ENCODE peak calls at places on chromosome 9, in seven cellular contexts. One of them, this sample, is unnamed.

GRCh38 chr9:113504725-113505590 is 41.4 kb downstream of the RGS3 start:
- DNase-seq in upper lobe of right lung: no peak
- DNase-seq in naive thymus-derived CD4-positive, alpha-beta T cell: no peak
- DNase-seq in stomach: no peak
- DNase-seq in left ventricle myocardium inferior: no peak
- DNase-seq in pancreas: no peak
- DNase-seq in psoas muscle: no peak
- DNase-seq in this sample: no peak

GRCh38 chr9:8365029-8365428 is 565.5 kb upstream of the DMAC1 start:
- DNase-seq in upper lobe of right lung: no peak
- DNase-seq in naive thymus-derived CD4-positive, alpha-beta T cell: no peak
- DNase-seq in stomach: no peak
- DNase-seq in left ventricle myocardium inferior: no peak
- DNase-seq in pancreas: no peak
- DNase-seq in psoas muscle: no peak
- DNase-seq in this sample: no peak

GRCh38 chr9:21251162-21251561 is 11.4 kb upstream of the IFNA14 start:
- DNase-seq in upper lobe of right lung: no peak
- DNase-seq in naive thymus-derived CD4-positive, alpha-beta T cell: no peak
- DNase-seq in stomach: no peak
- DNase-seq in left ventricle myocardium inferior: no peak
- DNase-seq in pancreas: no peak
- DNase-seq in psoas muscle: no peak
- DNase-seq in this sample: no peak

GRCh38 chr9:14111670-14112069 is 202.3 kb downstream of the NFIB start:
- DNase-seq in upper lobe of right lung: no peak
- DNase-seq in naive thymus-derived CD4-positive, alpha-beta T cell: no peak
- DNase-seq in stomach: no peak
- DNase-seq in left ventricle myocardium inferior: no peak
- DNase-seq in pancreas: no peak
- DNase-seq in psoas muscle: no peak
- DNase-seq in this sample: no peak

GRCh38 chr9:103168254-103168653 is 173.1 kb downstream of the CYLC2 start:
- DNase-seq in upper lobe of right lung: no peak
- DNase-seq in naive thymus-derived CD4-positive, alpha-beta T cell: no peak
- DNase-seq in stomach: no peak
- DNase-seq in left ventricle myocardium inferior: no peak
- DNase-seq in pancreas: no peak
- DNase-seq in psoas muscle: no peak
- DNase-seq in this sample: no peak

GRCh38 chr9:86239053-86239770 is 20.2 kb downstream of the C9orf153 start:
- DNase-seq in upper lobe of right lung: no peak
- DNase-seq in naive thymus-derived CD4-positive, alpha-beta T cell: no peak
- DNase-seq in stomach: no peak
- DNase-seq in left ventricle myocardium inferior: no peak
- DNase-seq in pancreas: no peak
- DNase-seq in psoas muscle: no peak
- DNase-seq in this sample: no peak

GRCh38 chr9:137965177-137965795 is 87.7 kb downstream of the CACNA1B start:
- DNase-seq in upper lobe of right lung: peak; percentile 48
- DNase-seq in naive thymus-derived CD4-positive, alpha-beta T cell: no peak
- DNase-seq in stomach: peak; percentile 17
- DNase-seq in left ventricle myocardium inferior: no peak
- DNase-seq in pancreas: no peak
- DNase-seq in psoas muscle: no peak
- DNase-seq in this sample: no peak

GRCh38 chr9:108866001-108866420 is 3.9 kb downstream of the ACTL7A start:
- DNase-seq in upper lobe of right lung: no peak
- DNase-seq in naive thymus-derived CD4-positive, alpha-beta T cell: no peak
- DNase-seq in stomach: no peak
- DNase-seq in left ventricle myocardium inferior: no peak
- DNase-seq in pancreas: no peak
- DNase-seq in psoas muscle: no peak
- DNase-seq in this sample: no peak

GRCh38 chr9:78676009-78676408 is 379.1 kb downstream of the PSAT1 start:
- DNase-seq in upper lobe of right lung: no peak
- DNase-seq in naive thymus-derived CD4-positive, alpha-beta T cell: no peak
- DNase-seq in stomach: no peak
- DNase-seq in left ventricle myocardium inferior: no peak
- DNase-seq in pancreas: no peak
- DNase-seq in psoas muscle: no peak
- DNase-seq in this sample: no peak

GRCh38 chr9:33823801-33824200 is 6.8 kb downstream of the UBE2R2 start:
- DNase-seq in upper lobe of right lung: no peak
- DNase-seq in naive thymus-derived CD4-positive, alpha-beta T cell: no peak
- DNase-seq in stomach: no peak
- DNase-seq in left ventricle myocardium inferior: no peak
- DNase-seq in pancreas: no peak
- DNase-seq in psoas muscle: no peak
- DNase-seq in this sample: no peak

GRCh38 chr9:116737137-116737546 is 50.0 kb downstream of the TRIM32 start:
- DNase-seq in upper lobe of right lung: peak; percentile 88
- DNase-seq in naive thymus-derived CD4-positive, alpha-beta T cell: no peak
- DNase-seq in stomach: peak; percentile 86
- DNase-seq in left ventricle myocardium inferior: peak; percentile 73
- DNase-seq in pancreas: peak; percentile 70
- DNase-seq in psoas muscle: peak; percentile 75
- DNase-seq in this sample: peak; percentile 28

GRCh38 chr9:124662561-124662960 is 108.5 kb downstream of the NR6A1 start:
- DNase-seq in upper lobe of right lung: no peak
- DNase-seq in naive thymus-derived CD4-positive, alpha-beta T cell: no peak
- DNase-seq in stomach: no peak
- DNase-seq in left ventricle myocardium inferior: no peak
- DNase-seq in pancreas: no peak
- DNase-seq in psoas muscle: no peak
- DNase-seq in this sample: no peak

GRCh38 chr9:124665391-124666058 is 105.6 kb downstream of the NR6A1 start:
- DNase-seq in upper lobe of right lung: no peak
- DNase-seq in naive thymus-derived CD4-positive, alpha-beta T cell: no peak
- DNase-seq in stomach: no peak
- DNase-seq in left ventricle myocardium inferior: no peak
- DNase-seq in pancreas: no peak
- DNase-seq in psoas muscle: no peak
- DNase-seq in this sample: no peak

GRCh38 chr9:124663046-124663961 is 107.8 kb downstream of the NR6A1 start:
- DNase-seq in upper lobe of right lung: no peak
- DNase-seq in naive thymus-derived CD4-positive, alpha-beta T cell: no peak
- DNase-seq in stomach: no peak
- DNase-seq in left ventricle myocardium inferior: no peak
- DNase-seq in pancreas: no peak
- DNase-seq in psoas muscle: no peak
- DNase-seq in this sample: no peak

GRCh38 chr9:124666642-124667041 is 104.5 kb downstream of the NR6A1 start:
- DNase-seq in upper lobe of right lung: no peak
- DNase-seq in naive thymus-derived CD4-positive, alpha-beta T cell: no peak
- DNase-seq in stomach: no peak
- DNase-seq in left ventricle myocardium inferior: no peak
- DNase-seq in pancreas: no peak
- DNase-seq in psoas muscle: no peak
- DNase-seq in this sample: no peak

DNA sequence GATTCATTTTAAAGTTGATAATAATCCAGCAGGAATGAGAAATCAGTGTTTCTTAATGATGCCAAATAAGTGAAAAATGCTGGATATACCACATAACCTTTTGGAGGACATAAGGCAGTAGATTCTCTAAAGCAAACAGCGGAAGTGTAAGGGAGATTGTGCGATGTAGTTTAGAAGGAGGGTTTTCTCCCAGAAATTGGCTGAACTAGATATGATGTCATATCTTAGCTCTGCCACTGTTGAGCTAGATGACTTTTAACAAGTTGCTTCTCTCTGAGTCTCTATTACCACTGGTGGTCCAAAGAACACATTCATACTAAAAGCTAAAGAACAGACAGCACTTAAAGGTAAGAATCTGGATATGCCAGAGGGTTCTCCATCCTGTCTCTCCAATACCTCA is 107.0 kb downstream of the NR6A1 start:
- DNase-seq in upper lobe of right lung: no peak
- DNase-seq in naive thymus-derived CD4-positive, alpha-beta T cell: no peak
- DNase-seq in stomach: no peak
- DNase-seq in left ventricle myocardium inferior: no peak
- DNase-seq in pancreas: no peak
- DNase-seq in psoas muscle: no peak
- DNase-seq in this sample: no peak
- H3K27ac ChIP-seq in upper lobe of right lung: no peak overlapping the region
- H3K27ac ChIP-seq in naive thymus-derived CD4-positive, alpha-beta T cell: no peak overlapping the region
- H3K27ac ChIP-seq in stomach: no peak overlapping the region
- H3K27ac ChIP-seq in left ventricle myocardium inferior: no peak overlapping the region
- H3K27ac ChIP-seq in pancreas: no peak overlapping the region
- H3K27ac ChIP-seq in psoas muscle: no peak overlapping the region
- H3K27ac ChIP-seq in this sample: no peak overlapping the region

GRCh38 chr9:135101486-135101885 is 14.0 kb downstream of the OLFM1 start:
- DNase-seq in upper lobe of right lung: no peak
- DNase-seq in naive thymus-derived CD4-positive, alpha-beta T cell: no peak
- DNase-seq in stomach: no peak
- DNase-seq in left ventricle myocardium inferior: no peak
- DNase-seq in pancreas: no peak
- DNase-seq in psoas muscle: no peak
- DNase-seq in this sample: no peak
- H3K36me3 ChIP-seq in upper lobe of right lung: no peaks in the 10 kb centered on the region
- H3K36me3 ChIP-seq in naive thymus-derived CD4-positive, alpha-beta T cell: no peaks in the 10 kb centered on the region
- H3K36me3 ChIP-seq in stomach: peaks cover 7% of the 10 kb centered on the region
- H3K36me3 ChIP-seq in left ventricle myocardium inferior: no peaks in the 10 kb centered on the region
- H3K36me3 ChIP-seq in pancreas: no peaks in the 10 kb centered on the region
- H3K36me3 ChIP-seq in psoas muscle: no peaks in the 10 kb centered on the region
- H3K36me3 ChIP-seq in this sample: no peaks in the 10 kb centered on the region

GRCh38 chr9:93004561-93004960 is 53.9 kb upstream of the SUSD3 start:
- DNase-seq in upper lobe of right lung: no peak
- DNase-seq in naive thymus-derived CD4-positive, alpha-beta T cell: no peak
- DNase-seq in stomach: no peak
- DNase-seq in left ventricle myocardium inferior: no peak
- DNase-seq in pancreas: no peak
- DNase-seq in psoas muscle: no peak
- DNase-seq in this sample: no peak

GRCh38 chr9:93001036-93001435 is 53.7 kb downstream of the FGD3 start:
- DNase-seq in upper lobe of right lung: no peak
- DNase-seq in naive thymus-derived CD4-positive, alpha-beta T cell: peak; percentile 50
- DNase-seq in stomach: no peak
- DNase-seq in left ventricle myocardium inferior: no peak
- DNase-seq in pancreas: no peak
- DNase-seq in psoas muscle: no peak
- DNase-seq in this sample: peak; percentile 55

GRCh38 chr9:93005876-93006275 is 52.6 kb upstream of the SUSD3 start:
- DNase-seq in upper lobe of right lung: no peak
- DNase-seq in naive thymus-derived CD4-positive, alpha-beta T cell: no peak
- DNase-seq in stomach: no peak
- DNase-seq in left ventricle myocardium inferior: no peak
- DNase-seq in pancreas: no peak
- DNase-seq in psoas muscle: no peak
- DNase-seq in this sample: no peak

GRCh38 chr9:93002700-93003099 is 55.4 kb downstream of the FGD3 start:
- DNase-seq in upper lobe of right lung: no peak
- DNase-seq in naive thymus-derived CD4-positive, alpha-beta T cell: no peak
- DNase-seq in stomach: no peak
- DNase-seq in left ventricle myocardium inferior: no peak
- DNase-seq in pancreas: no peak
- DNase-seq in psoas muscle: no peak
- DNase-seq in this sample: no peak

DNA sequence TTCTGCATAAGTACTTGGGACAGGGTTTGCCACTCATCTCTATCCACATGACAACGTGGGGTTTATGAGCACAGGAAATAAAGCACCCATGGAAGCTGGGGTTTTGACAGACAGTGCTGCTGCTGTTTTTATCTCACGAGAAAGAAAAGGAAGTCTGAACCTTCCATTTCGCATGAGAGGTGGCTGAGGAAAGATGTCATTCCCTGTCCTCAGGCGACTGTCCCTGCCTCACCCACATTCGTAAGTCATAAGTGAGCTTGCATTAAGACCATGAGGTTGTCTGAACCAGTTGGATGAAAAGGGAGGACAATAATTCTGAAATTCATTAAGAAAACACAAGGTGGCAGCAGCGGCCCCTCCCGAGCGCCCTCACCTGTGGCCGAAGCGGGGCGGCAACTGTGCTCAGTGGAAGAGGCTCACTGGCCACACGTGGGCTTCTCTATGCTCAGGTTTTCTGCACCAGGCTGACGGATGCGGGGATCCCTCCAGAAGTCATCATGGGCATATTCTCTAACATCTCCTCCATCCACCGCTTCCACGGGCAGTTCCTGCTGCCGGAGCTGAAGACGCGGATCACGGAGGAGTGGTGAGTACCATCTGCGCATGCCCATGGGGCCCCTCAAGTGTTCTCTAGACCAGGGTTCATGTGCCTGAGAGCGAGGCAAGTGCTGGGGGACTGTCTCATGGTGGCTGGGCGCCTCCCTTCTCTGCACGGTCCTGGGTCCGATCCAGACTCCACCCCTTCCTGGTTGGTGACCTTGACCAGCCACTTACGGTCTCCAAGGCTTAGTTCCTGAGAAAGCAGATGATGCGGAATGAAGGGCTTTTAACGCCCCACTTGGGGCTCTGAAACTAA is 54.7 kb upstream of the SUSD3 start:
- DNase-seq in upper lobe of right lung: peak; percentile 87
- DNase-seq in naive thymus-derived CD4-positive, alpha-beta T cell: peak; percentile 60
- DNase-seq in stomach: peak; percentile 71
- DNase-seq in left ventricle myocardium inferior: peak; percentile 38
- DNase-seq in pancreas: peak; percentile 56
- DNase-seq in psoas muscle: no peak
- DNase-seq in this sample: peak; percentile 73
- H3K4me3 ChIP-seq in upper lobe of right lung: peak overlapping the region; percentile 41
- H3K4me3 ChIP-seq in naive thymus-derived CD4-positive, alpha-beta T cell: peak overlapping the region; percentile 21
- H3K4me3 ChIP-seq in stomach: peak overlapping the region; percentile 31
- H3K4me3 ChIP-seq in left ventricle myocardium inferior: peak overlapping the region; percentile 55
- H3K4me3 ChIP-seq in pancreas: peak overlapping the region; percentile 3
- H3K4me3 ChIP-seq in psoas muscle: peak overlapping the region; percentile 51
- H3K4me3 ChIP-seq in this sample: no peak overlapping the region

GRCh38 chr9:127962278-127962677 is 18.5 kb downstream of the EEIG1 start:
- DNase-seq in upper lobe of right lung: no peak
- DNase-seq in naive thymus-derived CD4-positive, alpha-beta T cell: no peak
- DNase-seq in stomach: no peak
- DNase-seq in left ventricle myocardium inferior: no peak
- DNase-seq in pancreas: no peak
- DNase-seq in psoas muscle: no peak
- DNase-seq in this sample: no peak
- H3K27ac ChIP-seq in upper lobe of right lung: no peak overlapping the region
- H3K27ac ChIP-seq in naive thymus-derived CD4-positive, alpha-beta T cell: peak overlapping the region; percentile 84
- H3K27ac ChIP-seq in stomach: no peak overlapping the region
- H3K27ac ChIP-seq in left ventricle myocardium inferior: peak overlapping the region; percentile 91
- H3K27ac ChIP-seq in pancreas: no peak overlapping the region
- H3K27ac ChIP-seq in psoas muscle: no peak overlapping the region
- H3K27ac ChIP-seq in this sample: peak overlapping the region; percentile 37

GRCh38 chr9:121178676-121179372 is 22.8 kb downstream of the RAB14 start:
- DNase-seq in upper lobe of right lung: no peak
- DNase-seq in naive thymus-derived CD4-positive, alpha-beta T cell: no peak
- DNase-seq in stomach: no peak
- DNase-seq in left ventricle myocardium inferior: no peak
- DNase-seq in pancreas: no peak
- DNase-seq in psoas muscle: no peak
- DNase-seq in this sample: no peak
- H3K36me3 ChIP-seq in upper lobe of right lung: peaks cover 76% of the 10 kb centered on the region
- H3K36me3 ChIP-seq in naive thymus-derived CD4-positive, alpha-beta T cell: peaks cover 45% of the 10 kb centered on the region
- H3K36me3 ChIP-seq in stomach: peaks cover 92% of the 10 kb centered on the region
- H3K36me3 ChIP-seq in left ventricle myocardium inferior: peaks cover 61% of the 10 kb centered on the region
- H3K36me3 ChIP-seq in pancreas: peaks cover 10% of the 10 kb centered on the region
- H3K36me3 ChIP-seq in psoas muscle: no peaks in the 10 kb centered on the region
- H3K36me3 ChIP-seq in this sample: peaks cover 59% of the 10 kb centered on the region